ENCODE peak calls at places on chromosomes 3 and 15, in four cellular contexts. V is GM12878, S is HepG2, R is K562. M is an unnamed sample.
A peak's percentile ranks its signal among the peaks of the same experiment; 100 is the strongest.

GRCh38 chr3:43996379-43997301 is 245.0 kb upstream of the TOPAZ1 start:
- DNase-seq in V (no peak), R (no peak), S (no peak), M (peak; percentile 36)

GRCh38 chr3:153257673-153258351 is 95.8 kb downstream of the RAP2B start:
- DNase-seq in V (no peak), R (no peak), S (peak; percentile 94), M (peak; percentile 9)

GRCh38 chr15:62907275-62907674 is 135.3 kb upstream of the TPM1 start:
- DNase-seq in S (no peak), V (no peak), R (no peak), M (no peak)

GRCh38 chr15:65245096-65245849 is 34.0 kb upstream of the CILP start:
- DNase-seq in V (no peak), S (peak; percentile 75), R (peak; percentile 32), M (no peak)

GRCh38 chr15:80619677-80620076 is 75.4 kb upstream of the ABHD17C start:
- DNase-seq in S (peak; percentile 13), V (no peak), R (no peak), M (no peak)

GRCh38 chr3:122246214-122246613 is 62.7 kb downstream of the CASR start:
- DNase-seq in S (no peak), R (no peak), V (no peak), M (no peak)

GRCh38 chr3:10392244-10392643 is 71.3 kb upstream of the SEC13 start:
- DNase-seq in S (no peak), R (no peak), V (no peak), M (peak; percentile 10)

GRCh38 chr15:25478313-25478712 is 39.5 kb upstream of the UBE3A start:
- DNase-seq in S (no peak), V (no peak), R (no peak), M (no peak)

GRCh38 chr15:100783296-100783695 is 96.3 kb upstream of the ALDH1A3 start:
- DNase-seq in R (no peak), S (no peak), V (no peak), M (no peak)

GRCh38 chr3:51275096-51275805 is 109.8 kb upstream of the MANF start:
- DNase-seq in S (no peak), R (no peak), V (no peak), M (no peak)

GRCh38 chr15:74783072-74783807 is 1.4 kb downstream of the CSK start:
- DNase-seq in R (peak; percentile 62), S (no peak), V (no peak), M (no peak)

GRCh38 chr3:140736863-140737460 is 59.1 kb downstream of the TRIM42 start:
- DNase-seq in V (no peak), S (peak; percentile 59), R (peak; percentile 44), M (peak; percentile 10)

GRCh38 chr3:197547618-197548017 is 8.2 kb downstream of the BDH1 start:
- DNase-seq in R (peak; percentile 67), S (peak; percentile 58), V (no peak), M (no peak)

GRCh38 chr3:129054605-129055104 is 5.9 kb upstream of the GP9 start:
- DNase-seq in V (no peak), S (peak; percentile 91), R (peak; percentile 84), M (no peak)

GRCh38 chr3:14862661-14863230 is 44.0 kb downstream of the FGD5 start:
- DNase-seq in R (no peak), V (no peak), S (no peak), M (no peak)

GRCh38 chr3:23992051-23992628 is 47.1 kb downstream of the NR1D2 start:
- DNase-seq in V (no peak), R (no peak), S (no peak), M (no peak)

GRCh38 chr3:191721390-191721801 is 260.4 kb downstream of the PYDC2 start:
- DNase-seq in S (peak; percentile 44), V (no peak), R (no peak), M (no peak)

GRCh38 chr15:101808201-101808600 is 3.8 kb upstream of the OR4F15 start:
- DNase-seq in V (no peak), R (no peak), S (no peak), M (no peak)

GRCh38 chr3:26721047-26721446 is 98.5 kb downstream of the LRRC3B start:
- DNase-seq in V (no peak), R (no peak), S (no peak), M (no peak)

GRCh38 chr15:85941186-85941855 is 138.3 kb upstream of the AGBL1 start:
- DNase-seq in V (no peak), R (no peak), S (no peak), M (no peak)

GRCh38 chr3:141012571-141012970 is 38.6 kb upstream of the SPSB4 start:
- DNase-seq in S (no peak), V (no peak), R (no peak), M (no peak)

GRCh38 chr3:185779461-185779860 is 45.4 kb downstream of the IGF2BP2 start:
- DNase-seq in R (no peak), V (no peak), S (no peak), M (no peak)

GRCh38 chr3:158505117-158505516 is 65.9 kb upstream of the MLF1 start:
- DNase-seq in R (no peak), V (no peak), S (no peak), M (no peak)

GRCh38 chr3:184560992-184561328 is 625 bp upstream of the EPHB3 start:
- DNase-seq in V (no peak), R (no peak), S (no peak), M (no peak)

GRCh38 chr3:142817897-142818296 is 71.0 kb downstream of the PCOLCE2 start:
- DNase-seq in S (no peak), V (no peak), R (peak; percentile 83), M (no peak)

GRCh38 chr3:112056451-112056929 is 22.0 kb downstream of the TMPRSS7 start:
- DNase-seq in V (no peak), S (no peak), R (no peak), M (no peak)

GRCh38 chr15:90866161-90866715 is 2.1 kb upstream of the FURIN start:
- DNase-seq in R (no peak), S (no peak), V (no peak), M (no peak)

GRCh38 chr3:29440321-29441019 is 159.6 kb downstream of the RBMS3 start:
- DNase-seq in R (no peak), S (no peak), V (no peak), M (no peak)

GRCh38 chr3:165339753-165340152 is 143.6 kb upstream of the SLITRK3 start:
- DNase-seq in R (no peak), V (no peak), S (no peak), M (peak; percentile 36)

GRCh38 chr15:51160484-51160883 is 65.8 kb upstream of the TNFAIP8L3 start:
- DNase-seq in V (no peak), S (no peak), R (no peak), M (no peak)

GRCh38 chr3:112755845-112756671 is 90.6 kb downstream of the CD200R1L start:
- DNase-seq in R (no peak), S (no peak), V (no peak), M (no peak)

GRCh38 chr3:71305246-71306206 is 278.0 kb downstream of the FOXP1 start:
- DNase-seq in S (peak; percentile 70), R (no peak), V (no peak), M (no peak)

GRCh38 chr3:67733269-67733950 is 79.0 kb upstream of the SUCLG2 start:
- DNase-seq in V (no peak), S (no peak), R (no peak), M (no peak)

GRCh38 chr3:177569823-177570657 is 372.8 kb upstream of the TBL1XR1 start:
- DNase-seq in V (no peak), R (no peak), S (no peak), M (no peak)

GRCh38 chr3:128222771-128223386 is 69.6 kb downstream of the EEFSEC start:
- DNase-seq in S (no peak), V (no peak), R (peak; percentile 8), M (no peak)

GRCh38 chr3:43748179-43748578 is 57.4 kb downstream of the ABHD5 start:
- DNase-seq in V (no peak), S (no peak), R (no peak), M (no peak)

DNA sequence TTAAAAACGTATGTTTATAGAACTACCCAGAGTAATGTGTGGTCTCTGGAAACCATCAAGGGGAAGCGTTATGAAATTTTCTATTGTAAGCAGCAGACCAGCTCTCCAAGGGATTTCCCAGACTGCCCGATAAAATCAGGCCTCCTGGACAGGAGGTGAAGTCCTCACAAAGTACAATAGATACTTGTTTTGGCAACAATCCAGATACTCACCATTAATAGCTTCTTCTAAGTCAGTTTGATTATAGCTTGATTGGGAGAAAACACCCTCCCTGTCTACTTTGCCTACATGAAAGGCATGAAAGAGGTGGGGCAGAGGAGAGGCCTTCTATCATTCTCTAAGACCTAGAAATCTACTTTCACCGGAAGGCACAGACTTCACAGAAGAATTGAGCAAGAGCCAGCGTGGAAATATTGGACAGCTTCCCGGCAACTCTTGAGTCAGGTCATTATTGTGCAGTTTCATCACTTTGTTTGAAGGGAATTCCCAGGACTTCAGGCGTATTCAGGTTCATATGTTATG is 103.7 kb downstream of the CD47 start:
- DNase-seq in S (peak; percentile 46), V (no peak), R (no peak), M (peak; percentile 83)
- TF ChIP-seq POLR2AphosphoS2 in S (no peak), V (no peak), R (no peak), M (no peak)

GRCh38 chr3:126424039-126424717 is 29.5 kb downstream of the CFAP100 start:
- DNase-seq in R (no peak), V (no peak), S (no peak), M (no peak)
- TF ChIP-seq POLR2AphosphoS2 in R (no peak), V (no peak), S (no peak), M (no peak)

GRCh38 chr15:27087651-27088583 is 116.9 kb downstream of the GABRG3 start:
- DNase-seq in R (peak; percentile 79), V (no peak), S (no peak), M (no peak)

GRCh38 chr15:27086146-27086545 is 115.2 kb downstream of the GABRG3 start:
- DNase-seq in S (no peak), R (peak; percentile 88), V (no peak), M (no peak)

GRCh38 chr15:27088584-27089232 is 117.7 kb downstream of the GABRG3 start:
- DNase-seq in V (no peak), S (no peak), R (peak; percentile 68), M (no peak)

GRCh38 chr15:27089233-27089586 is 118.2 kb downstream of the GABRG3 start:
- DNase-seq in V (no peak), R (no peak), S (no peak), M (no peak)

DNA sequence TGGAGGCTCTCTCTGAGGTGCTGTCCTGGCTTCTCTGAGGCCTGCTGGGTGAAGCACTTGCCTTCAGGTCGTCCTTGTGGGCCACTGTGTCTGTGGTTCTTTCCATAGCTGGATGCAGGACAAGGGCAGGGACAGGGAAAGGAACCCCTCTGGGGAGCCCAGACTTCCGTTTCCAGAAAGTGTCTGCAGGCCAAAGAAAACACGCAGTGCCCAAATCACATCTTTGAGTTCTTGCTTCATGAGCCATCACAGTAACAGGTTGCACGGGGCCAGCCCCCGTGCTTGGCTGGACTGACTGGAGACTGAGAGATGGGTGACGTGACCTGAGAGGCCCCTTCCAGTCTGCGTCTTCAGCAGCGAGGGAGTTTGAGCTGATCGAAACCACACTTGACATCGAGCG is 115.8 kb downstream of the GABRG3 start:
- DNase-seq in V (no peak), S (no peak), R (no peak), M (no peak)
- TF ChIP-seq POLR2AphosphoS2 in V (no peak), S (no peak), R (no peak), M (no peak)

GRCh38 chr3:77329161-77329560 is 289.3 kb downstream of the ROBO2 start:
- DNase-seq in V (no peak), R (no peak), S (no peak), M (no peak)
- TF ChIP-seq POLR2AphosphoS2 in V (no peak), R (no peak), S (no peak), M (no peak)